ENCODE peak calls at places on chromosomes 2 and 18, in four cellular contexts. P is HepG2, G is K562, V is H1. H is an unnamed sample.

GRCh38 chr2:64463784-64464183 is 9.8 kb downstream of the LGALSL start:
- DNase-seq in G (no peak), P (no peak), V (no peak), H (no peak)

GRCh38 chr2:48589170-48589767 is 28.4 kb upstream of the GTF2A1L start:
- DNase-seq in V (no peak), P (peak; percentile 33), G (peak; percentile 22), H (no peak)

GRCh38 chr2:95381212-95382127 is 21.0 kb upstream of the FAHD2A start:
- DNase-seq in G (no peak), V (no peak), P (no peak), H (no peak)

GRCh38 chr2:164657129-164657528 is 35.8 kb upstream of the GRB14 start:
- DNase-seq in P (no peak), G (no peak), V (no peak), H (no peak)

GRCh38 chr2:12284037-12284436 is 432.7 kb upstream of the TRIB2 start:
- DNase-seq in G (no peak), P (no peak), V (no peak), H (no peak)

GRCh38 chr18:78069784-78070664 is 820.4 kb downstream of the GALR1 start:
- DNase-seq in G (no peak), V (no peak), P (no peak), H (no peak)

GRCh38 chr2:30802611-30803010 is 4.6 kb downstream of the CAPN13 start:
- DNase-seq in P (no peak), G (no peak), V (no peak), H (no peak)

GRCh38 chr2:236712304-236712703 is 142.7 kb downstream of the ACKR3 start:
- DNase-seq in P (no peak), G (no peak), V (no peak), H (no peak)

GRCh38 chr2:168237741-168238140 is 9.7 kb downstream of the STK39 start:
- DNase-seq in G (no peak), V (no peak), P (no peak), H (no peak)

GRCh38 chr2:223888251-223888650 is 50.9 kb upstream of the AP1S3 start:
- DNase-seq in V (peak; percentile 35), P (no peak), G (no peak), H (no peak)

GRCh38 chr18:23662309-23663263 is at the start of gene ANKRD29:
- DNase-seq in P (no peak), V (peak; percentile 73), G (peak; percentile 26), H (no peak)

GRCh38 chr2:20609349-20609994 is 41.4 kb downstream of the HS1BP3 start:
- DNase-seq in G (no peak), P (peak; percentile 41), V (no peak), H (no peak)

GRCh38 chr18:55323051-55323994 is 264.7 kb downstream of the TCF4 start:
- DNase-seq in P (no peak), V (no peak), G (no peak), H (no peak)

GRCh38 chr2:20350105-20350712 is 435 bp downstream of the PUM2 start:
- DNase-seq in G (peak; percentile 80), P (peak; percentile 38), V (peak; percentile 78), H (no peak)

GRCh38 chr2:156064540-156064939 is 268.0 kb downstream of the NR4A2 start:
- DNase-seq in P (no peak), V (no peak), G (no peak), H (no peak)

GRCh38 chr2:181563101-181563692 is 93.7 kb downstream of the CERKL start:
- DNase-seq in V (no peak), P (no peak), G (no peak), H (no peak)

GRCh38 chr2:95272781-95273180 is 1.5 kb upstream of the PROM2 start:
- DNase-seq in P (no peak), V (peak; percentile 20), G (no peak), H (no peak)

GRCh38 chr2:234496835-234497591 is at the start of gene ARL4C:
- DNase-seq in V (peak; percentile 72), P (peak; percentile 37), G (peak; percentile 89), H (no peak)

GRCh38 chr2:122451040-122451439 is 695.6 kb downstream of the TSN start:
- DNase-seq in P (peak; percentile 47), G (peak; percentile 13), V (no peak), H (no peak)

GRCh38 chr2:181077128-181077709 is 96.8 kb downstream of the UBE2E3 start:
- DNase-seq in P (peak; percentile 60), V (no peak), G (peak; percentile 27), H (peak; percentile 16)

GRCh38 chr2:96404446-96405373 is 69.1 kb downstream of the NCAPH start:
- DNase-seq in G (no peak), V (no peak), P (no peak), H (no peak)

GRCh38 chr2:16774980-16775963 is 109.6 kb upstream of the CYRIA start:
- DNase-seq in G (no peak), V (peak; percentile 53), P (peak; percentile 41), H (no peak)

GRCh38 chr2:181892795-181893435 is 1.4 kb downstream of the ITPRID2 start:
- DNase-seq in G (no peak), V (no peak), P (peak; percentile 69), H (no peak)

GRCh38 chr18:77132369-77133050 is at the start of gene MBP:
- DNase-seq in P (no peak), V (peak; percentile 91), G (no peak), H (no peak)

GRCh38 chr2:194383404-194383803 is 1273.6 kb upstream of the SLC39A10 start:
- DNase-seq in G (no peak), V (no peak), P (no peak), H (no peak)

GRCh38 chr2:9331704-9332103 is 91.6 kb downstream of the ITGB1BP1 start:
- DNase-seq in V (no peak), P (no peak), G (peak; percentile 60), H (no peak)

GRCh38 chr2:9332853-9333245 is 90.5 kb downstream of the ITGB1BP1 start:
- DNase-seq in G (no peak), V (no peak), P (no peak), H (no peak)

GRCh38 chr2:9333591-9334171 is 89.6 kb downstream of the ITGB1BP1 start:
- DNase-seq in V (no peak), P (peak; percentile 84), G (peak; percentile 40), H (no peak)

GRCh38 chr2:9330639-9331270 is 92.6 kb downstream of the ITGB1BP1 start:
- DNase-seq in G (no peak), P (no peak), V (no peak), H (no peak)

GRCh38 chr2:9332136-9332852 is 91.0 kb downstream of the ITGB1BP1 start:
- DNase-seq in P (no peak), V (no peak), G (no peak), H (no peak)
- TF ChIP-seq BRCA1 in P (no peak), V (no peak), G (no peak), H (no peak)

GRCh38 chr18:44840053-44840826 is 159.6 kb downstream of the SETBP1 start:
- DNase-seq in V (no peak), P (no peak), G (no peak), H (no peak)

GRCh38 chr18:44834867-44835469 is 154.3 kb downstream of the SETBP1 start:
- DNase-seq in G (peak; percentile 6), V (no peak), P (no peak), H (no peak)

GRCh38 chr18:44837491-44838185 is 156.9 kb downstream of the SETBP1 start:
- DNase-seq in P (no peak), V (no peak), G (no peak), H (no peak)

GRCh38 chr18:44839239-44839666 is 158.6 kb downstream of the SETBP1 start:
- DNase-seq in G (peak; percentile 29), V (peak; percentile 48), P (no peak), H (peak; percentile 64)

DNA sequence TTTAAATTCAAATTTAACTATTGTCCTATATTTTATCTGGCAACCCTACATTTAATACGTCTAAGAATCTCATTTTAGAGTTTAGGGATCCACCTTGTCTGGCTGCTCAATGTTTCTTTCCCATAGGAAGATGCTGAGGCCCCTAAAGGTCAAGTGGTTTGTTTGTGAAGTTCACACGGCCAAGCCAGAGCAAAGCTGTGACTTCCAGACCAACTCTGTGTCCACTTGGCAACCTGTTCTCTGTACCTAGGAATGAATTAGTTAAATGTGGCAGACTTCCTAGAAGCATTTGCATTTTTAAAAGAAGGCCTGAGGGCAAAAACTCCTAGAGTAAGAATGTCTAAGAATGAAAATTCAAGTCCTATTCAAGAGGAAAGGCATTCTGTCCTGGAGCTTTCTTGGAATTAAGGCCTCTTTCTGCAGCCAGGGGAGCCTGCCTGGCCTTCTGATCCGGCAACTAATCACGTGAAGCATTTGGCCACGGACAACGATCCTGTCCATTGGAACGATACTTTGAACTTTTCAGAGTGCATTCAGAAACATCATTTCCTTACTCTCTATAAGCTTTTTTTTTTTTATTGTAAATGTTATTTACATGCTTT is 155.0 kb downstream of the SETBP1 start:
- DNase-seq in P (no peak), G (no peak), V (no peak), H (no peak)
- TF ChIP-seq BRCA1 in P (no peak), G (no peak), V (no peak), H (no peak)

GRCh38 chr2:232892221-232892620 is 22.2 kb downstream of the SNORC start:
- DNase-seq in V (no peak), P (no peak), G (no peak), H (no peak)

GRCh38 chr2:232892843-232893242 is 22.8 kb downstream of the SNORC start:
- DNase-seq in G (no peak), P (no peak), V (no peak), H (no peak)

GRCh38 chr2:232890536-232890895 is 20.5 kb downstream of the SNORC start:
- DNase-seq in G (no peak), P (no peak), V (no peak), H (no peak)

GRCh38 chr2:232890896-232891601 is 21.0 kb downstream of the SNORC start:
- DNase-seq in G (peak; percentile 73), P (no peak), V (peak; percentile 82), H (no peak)

DNA sequence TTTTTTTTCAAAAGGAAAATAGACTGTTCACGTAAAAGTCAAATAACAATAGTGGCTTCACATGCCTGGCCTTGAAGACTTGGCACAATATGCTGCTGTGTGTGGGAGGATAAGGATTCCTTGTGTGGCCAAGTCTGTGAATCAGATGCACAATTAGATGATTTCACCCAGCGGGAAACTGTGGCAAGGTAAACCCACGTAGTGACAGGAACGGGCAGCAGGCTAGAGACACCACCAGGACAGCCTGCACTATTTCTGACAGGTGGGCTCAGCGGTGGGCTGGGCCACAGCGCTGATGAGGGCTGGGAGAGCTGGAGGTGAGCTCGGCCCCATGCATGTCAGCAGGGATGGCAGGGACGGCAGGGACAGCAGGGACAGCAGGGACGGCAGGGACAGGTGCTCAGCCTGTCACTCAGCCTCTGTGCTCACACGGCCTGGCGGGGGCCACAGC is 21.6 kb downstream of the SNORC start:
- DNase-seq in G (no peak), P (no peak), V (no peak), H (no peak)
- TF ChIP-seq BRCA1 in G (no peak), P (no peak), V (no peak), H (no peak)

GRCh38 chr2:61343141-61343540 is 127.7 kb downstream of the USP34 start:
- DNase-seq in G (no peak), V (no peak), P (no peak), H (no peak)

GRCh38 chr2:61338447-61338846 is 132.4 kb downstream of the USP34 start:
- DNase-seq in G (no peak), V (no peak), P (no peak), H (no peak)

GRCh38 chr2:61335226-61335625 is 135.7 kb downstream of the USP34 start:
- DNase-seq in P (no peak), V (no peak), G (no peak), H (no peak)

DNA sequence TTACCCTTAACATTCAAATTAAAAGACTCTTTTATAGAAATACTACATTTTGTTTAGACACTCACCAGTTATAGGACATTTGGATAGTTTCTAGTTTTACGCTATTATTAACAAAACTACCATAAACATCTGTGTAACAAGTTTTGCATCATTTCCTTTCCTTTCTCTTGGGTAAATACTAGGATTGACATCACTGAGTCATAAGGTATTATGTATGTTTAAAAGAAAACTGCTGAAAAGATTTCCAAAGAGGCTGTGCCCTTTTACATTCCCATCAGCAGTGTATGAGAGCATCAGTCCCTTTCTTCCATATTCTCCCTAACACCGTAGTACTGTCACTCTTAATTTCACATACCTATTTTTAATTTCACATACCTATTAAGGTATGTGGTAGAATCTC is 130.6 kb downstream of the USP34 start:
- DNase-seq in P (no peak), G (no peak), V (no peak), H (no peak)
- TF ChIP-seq BRCA1 in P (no peak), G (no peak), V (no peak), H (no peak)

H was measured in GM12878.